ENCODE peak calls at places on chromosome 22, in five cellular contexts. U is EH; A is putamen; D is iPS-NIHi11; B is stimulated activated CD8-positive, alpha-beta memory T cell treated with anti-CD3 and anti-CD28 coated beads, Interleukin-2, amount 100 ng/mL, for 1 hour. K is an unnamed sample.

GRCh38 chr22:36397081-36397766 is 9.5 kb upstream of the MYH9 start:
- DNase-seq in D (peak), A (no peak), B (no peak), U (peak), K (no peak)

GRCh38 chr22:25399649-25400151 is 164.8 kb upstream of the GRK3 start:
- DNase-seq in A (no peak), U (no peak), B (no peak), D (no peak), K (no peak)

GRCh38 chr22:31969789-31970489 is 25.6 kb downstream of the YWHAH start:
- DNase-seq in D (peak), A (peak), B (no peak), U (peak), K (no peak)

GRCh38 chr22:41382098-41382578 is 396 bp downstream of the TEF start:
- DNase-seq in D (peak), A (peak), U (no peak), B (peak), K (peak)

GRCh38 chr22:47209547-47210023 is 447.1 kb downstream of the TBC1D22A start:
- DNase-seq in B (no peak), U (no peak), D (no peak), A (no peak), K (no peak)

GRCh38 chr22:24550028-24550901 is 4.7 kb downstream of the GUCD1 start:
- DNase-seq in A (no peak), B (no peak), D (no peak), U (no peak), K (no peak)

GRCh38 chr22:45905924-45906865 is 70.8 kb downstream of the WNT7B start:
- DNase-seq in D (no peak), A (no peak), U (peak), B (no peak), K (no peak)

GRCh38 chr22:43483669-43484068 is 71.9 kb downstream of the MPPED1 start:
- DNase-seq in D (no peak), U (no peak), A (no peak), B (no peak), K (no peak)

GRCh38 chr22:39661842-39662676 is 91.5 kb downstream of the CACNA1I start:
- DNase-seq in U (no peak), B (peak), A (no peak), D (peak), K (no peak)

GRCh38 chr22:44669725-44670027 is 32.3 kb upstream of the PRR5 start:
- DNase-seq in U (peak), D (peak), B (no peak), A (no peak), K (no peak)

GRCh38 chr22:24810043-24810749 is 4.2 kb downstream of the SGSM1 start:
- DNase-seq in D (peak), A (peak), U (peak), B (no peak), K (no peak)

GRCh38 chr22:39091136-39092081 is 5.6 kb upstream of the APOBEC3H start:
- DNase-seq in U (no peak), B (no peak), A (no peak), D (no peak), K (no peak)

GRCh38 chr22:41818011-41818410 is 14.9 kb upstream of the SREBF2 start:
- DNase-seq in U (no peak), A (no peak), D (no peak), B (no peak), K (no peak)

GRCh38 chr22:48799227-48799970 is 1028.3 kb downstream of the BRD1 start:
- DNase-seq in D (no peak), U (no peak), A (no peak), B (no peak), K (no peak)

GRCh38 chr22:50282361-50283144 is 12.4 kb upstream of the MAPK11 start:
- DNase-seq in B (no peak), U (peak), A (no peak), D (peak), K (no peak)

K was measured in esophagus squamous epithelium.